ENCODE peak calls at places on chromosomes 1 and 21, in ten cellular contexts. D, Q, V, H, E, Z, I, X, S and Y are unnamed samples.

GRCh38 chr1:57860931-57861600 is 437.2 kb upstream of the DAB1 start:
- DNase-seq in Z (no peak), X (no peak), E (no peak), V (no peak), D (no peak), I (no peak), Q (peak), S (no peak), H (no peak), Y (no peak)

GRCh38 chr1:225950905-225951351 is 9.9 kb upstream of the LEFTY2 start:
- DNase-seq in Z (no peak), V (no peak), X (peak), H (no peak), S (no peak), E (no peak), Q (no peak), D (no peak), I (no peak), Y (no peak)

GRCh38 chr1:38029081-38029681 is 16.6 kb downstream of the UTP11 start:
- DNase-seq in S (no peak), I (no peak), E (no peak), Z (no peak), D (no peak), V (no peak), X (no peak), Q (peak), H (peak), Y (peak)

GRCh38 chr1:220426989-220427388 is 100.9 kb upstream of the MARK1 start:
- DNase-seq in H (no peak), D (peak), E (no peak), Z (no peak), X (no peak), V (no peak), S (no peak), Q (no peak), I (peak), Y (peak)

GRCh38 chr1:204093756-204094155 is 20.8 kb downstream of the SOX13 start:
- DNase-seq in I (no peak), E (no peak), D (no peak), V (no peak), Q (no peak), S (no peak), X (no peak), Z (no peak), H (no peak), Y (no peak)

GRCh38 chr1:186155594-186155993 is 219.5 kb downstream of the TPR start:
- DNase-seq in H (peak), S (peak), Q (peak), Z (no peak), X (no peak), E (no peak), V (peak), I (peak), D (peak), Y (peak)

GRCh38 chr21:34599534-34600101 is 15.3 kb downstream of the RCAN1 start:
- DNase-seq in D (peak), Q (no peak), V (no peak), S (no peak), X (no peak), I (no peak), E (no peak), H (peak), Z (no peak), Y (peak)

GRCh38 chr1:31182352-31182751 is 57.3 kb downstream of the NKAIN1 start:
- DNase-seq in D (peak), X (peak), E (no peak), S (peak), I (peak), H (peak), V (peak), Z (peak), Q (peak), Y (peak)

GRCh38 chr1:156342556-156342955 is 4.2 kb downstream of the TSACC start:
- DNase-seq in S (peak), Z (no peak), X (no peak), V (peak), Q (no peak), H (no peak), D (no peak), I (no peak), E (no peak), Y (no peak)

GRCh38 chr1:199460933-199461332 is 566.6 kb upstream of the NR5A2 start:
- DNase-seq in D (no peak), Q (peak), E (no peak), I (no peak), X (no peak), V (peak), H (no peak), Z (no peak), S (peak), Y (no peak)

GRCh38 chr1:191206808-191207207 is 729.1 kb upstream of the BRINP3 start:
- DNase-seq in I (peak), S (no peak), D (peak), H (no peak), Z (no peak), E (no peak), X (no peak), V (peak), Q (peak), Y (no peak)

GRCh38 chr1:218459450-218459849 is 114.3 kb downstream of the TGFB2 start:
- DNase-seq in E (no peak), Q (no peak), Z (no peak), V (peak), H (no peak), X (peak), S (no peak), I (no peak), D (no peak), Y (peak)

GRCh38 chr1:175597969-175598765 is 145.2 kb downstream of the TNR start:
- DNase-seq in I (peak), E (no peak), S (no peak), D (peak), Z (no peak), Q (peak), V (no peak), X (no peak), H (no peak), Y (peak)

GRCh38 chr1:203328714-203329122 is 22.2 kb downstream of the FMOD start:
- DNase-seq in Z (no peak), D (peak), Q (no peak), X (no peak), I (no peak), V (no peak), S (no peak), H (peak), E (no peak), Y (peak)

GRCh38 chr1:216670118-216670870 is 52.9 kb downstream of the ESRRG start:
- DNase-seq in I (peak), D (peak), Q (peak), V (peak), H (no peak), X (no peak), E (no peak), Z (no peak), S (no peak), Y (peak)

GRCh38 chr1:46342084-46342656 is 1.6 kb downstream of the NSUN4 start:
- DNase-seq in I (no peak), X (no peak), S (peak), V (peak), D (peak), E (no peak), Z (no peak), Q (peak), H (no peak), Y (peak)

GRCh38 chr1:88876573-88877335 is 14.6 kb downstream of the GTF2B start:
- DNase-seq in Z (no peak), H (no peak), X (no peak), S (no peak), V (no peak), D (no peak), E (no peak), Q (peak), I (no peak), Y (no peak)

GRCh38 chr1:155962599-155963211 is 15.6 kb downstream of the ARHGEF2 start:
- DNase-seq in H (no peak), D (peak), S (peak), E (no peak), I (no peak), X (no peak), V (peak), Q (peak), Z (no peak), Y (peak)